ENCODE peak calls at places on chromosome 17, in nine cellular contexts. U, J, P, W, Z, G, Q, L and C are unnamed samples.
A peak's percentile ranks its signal among the peaks of the same experiment; 100 is the strongest.

GRCh38 chr17:35255316-35255715 is 12.4 kb downstream of the SLFN5 start:
- DNase-seq in U (no peak), J (no peak), P (no peak), W (no peak), Z (no peak), G (no peak), Q (no peak), L (no peak), C (no peak)

GRCh38 chr17:8287651-8288335 is 677 bp upstream of the RANGRF start:
- DNase-seq in U (no peak), J (no peak), P (no peak), W (no peak), Z (no peak), G (peak; percentile 28), Q (no peak), L (no peak), C (no peak)

GRCh38 chr17:16463341-16464000 is 28.5 kb downstream of the LRRC75A start:
- DNase-seq in U (no peak), J (peak; percentile 63), P (peak; percentile 70), W (peak; percentile 86), Z (no peak), G (no peak), Q (no peak), L (peak; percentile 82), C (no peak)

GRCh38 chr17:55398689-55399088 is 22.9 kb downstream of the MMD start:
- DNase-seq in U (no peak), J (peak; percentile 4), P (no peak), W (no peak), Z (no peak), G (no peak), Q (no peak), L (no peak), C (no peak)

GRCh38 chr17:69122065-69122464 is 19.6 kb downstream of the ABCA6 start:
- DNase-seq in U (no peak), J (no peak), P (no peak), W (no peak), Z (no peak), G (no peak), Q (no peak), L (no peak), C (no peak)

GRCh38 chr17:76271669-76272540 is 6.8 kb downstream of the UBALD2 start:
- DNase-seq in U (peak; percentile 48), J (no peak), P (peak; percentile 21), W (no peak), Z (peak; percentile 86), G (no peak), Q (peak; percentile 55), L (peak; percentile 63), C (peak; percentile 90)

GRCh38 chr17:7884581-7885356 is 3.8 kb upstream of the CHD3 start:
- DNase-seq in U (peak; percentile 10), J (no peak), P (no peak), W (no peak), Z (peak; percentile 27), G (no peak), Q (no peak), L (peak; percentile 59), C (peak; percentile 49)

GRCh38 chr17:66833201-66833600 is 1.7 kb upstream of the CACNG5 start:
- DNase-seq in U (no peak), J (no peak), P (no peak), W (no peak), Z (no peak), G (no peak), Q (no peak), L (no peak), C (no peak)

GRCh38 chr17:17021194-17021863 is 20.9 kb upstream of the MPRIP start:
- DNase-seq in U (no peak), J (no peak), P (no peak), W (peak; percentile 89), Z (no peak), G (no peak), Q (no peak), L (peak; percentile 89), C (no peak)

GRCh38 chr17:9729034-9729650 is 62.2 kb downstream of the DHRS7C start:
- DNase-seq in U (no peak), J (peak; percentile 58), P (peak; percentile 7), W (peak; percentile 51), Z (no peak), G (peak; percentile 11), Q (no peak), L (no peak), C (peak; percentile 32)